ENCODE peak calls at places on chromosome 9, in six cellular contexts. One of them, this sample, is unnamed.

GRCh38 chr9:84736076-84736475 is 66.5 kb downstream of the NTRK2 start:
- DNase-seq in activated CD8-positive, alpha-beta memory T cell treated with anti-CD3 and anti-CD28 coated beads for 1 hour: no peak
- DNase-seq in stimulated activated CD8-positive, alpha-beta memory T cell treated with anti-CD3 and anti-CD28 coated beads, Interleukin-2, amount 100 ng/mL, for 48 hours: no peak
- DNase-seq in naive thymus-derived CD4-positive, alpha-beta T cell: no peak
- DNase-seq in lung microvascular endothelial cell: no peak
- DNase-seq in left cardiac atrium: no peak
- DNase-seq in this sample: no peak

GRCh38 chr9:19976226-19976625 is 187.4 kb upstream of the SLC24A2 start:
- DNase-seq in activated CD8-positive, alpha-beta memory T cell treated with anti-CD3 and anti-CD28 coated beads for 1 hour: no peak
- DNase-seq in stimulated activated CD8-positive, alpha-beta memory T cell treated with anti-CD3 and anti-CD28 coated beads, Interleukin-2, amount 100 ng/mL, for 48 hours: no peak
- DNase-seq in naive thymus-derived CD4-positive, alpha-beta T cell: peak; percentile 30
- DNase-seq in lung microvascular endothelial cell: no peak
- DNase-seq in left cardiac atrium: no peak
- DNase-seq in this sample: no peak

GRCh38 chr9:385818-386398 is 171.2 kb downstream of the DOCK8 start:
- DNase-seq in activated CD8-positive, alpha-beta memory T cell treated with anti-CD3 and anti-CD28 coated beads for 1 hour: no peak
- DNase-seq in stimulated activated CD8-positive, alpha-beta memory T cell treated with anti-CD3 and anti-CD28 coated beads, Interleukin-2, amount 100 ng/mL, for 48 hours: no peak
- DNase-seq in naive thymus-derived CD4-positive, alpha-beta T cell: no peak
- DNase-seq in lung microvascular endothelial cell: peak; percentile 73
- DNase-seq in left cardiac atrium: no peak
- DNase-seq in this sample: peak; percentile 25

GRCh38 chr9:15606667-15607472 is 54.0 kb downstream of the CCDC171 start:
- DNase-seq in activated CD8-positive, alpha-beta memory T cell treated with anti-CD3 and anti-CD28 coated beads for 1 hour: no peak
- DNase-seq in stimulated activated CD8-positive, alpha-beta memory T cell treated with anti-CD3 and anti-CD28 coated beads, Interleukin-2, amount 100 ng/mL, for 48 hours: no peak
- DNase-seq in naive thymus-derived CD4-positive, alpha-beta T cell: peak; percentile 44
- DNase-seq in lung microvascular endothelial cell: peak; percentile 52
- DNase-seq in left cardiac atrium: no peak
- DNase-seq in this sample: peak; percentile 40

GRCh38 chr9:73089304-73089985 is 62.2 kb upstream of the ANXA1 start:
- DNase-seq in activated CD8-positive, alpha-beta memory T cell treated with anti-CD3 and anti-CD28 coated beads for 1 hour: no peak
- DNase-seq in stimulated activated CD8-positive, alpha-beta memory T cell treated with anti-CD3 and anti-CD28 coated beads, Interleukin-2, amount 100 ng/mL, for 48 hours: no peak
- DNase-seq in naive thymus-derived CD4-positive, alpha-beta T cell: no peak
- DNase-seq in lung microvascular endothelial cell: no peak
- DNase-seq in left cardiac atrium: no peak
- DNase-seq in this sample: no peak

GRCh38 chr9:112011051-112011620 is 114.5 kb downstream of the UGCG start:
- DNase-seq in activated CD8-positive, alpha-beta memory T cell treated with anti-CD3 and anti-CD28 coated beads for 1 hour: no peak
- DNase-seq in stimulated activated CD8-positive, alpha-beta memory T cell treated with anti-CD3 and anti-CD28 coated beads, Interleukin-2, amount 100 ng/mL, for 48 hours: no peak
- DNase-seq in naive thymus-derived CD4-positive, alpha-beta T cell: no peak
- DNase-seq in lung microvascular endothelial cell: no peak
- DNase-seq in left cardiac atrium: no peak
- DNase-seq in this sample: no peak

GRCh38 chr9:85740821-85741111 is 988 bp downstream of the AGTPBP1 start:
- DNase-seq in activated CD8-positive, alpha-beta memory T cell treated with anti-CD3 and anti-CD28 coated beads for 1 hour: no peak
- DNase-seq in stimulated activated CD8-positive, alpha-beta memory T cell treated with anti-CD3 and anti-CD28 coated beads, Interleukin-2, amount 100 ng/mL, for 48 hours: no peak
- DNase-seq in naive thymus-derived CD4-positive, alpha-beta T cell: no peak
- DNase-seq in lung microvascular endothelial cell: peak; percentile 30
- DNase-seq in left cardiac atrium: no peak
- DNase-seq in this sample: peak; percentile 14

GRCh38 chr9:79362100-79363081 is 209.4 kb upstream of the TLE4 start:
- DNase-seq in activated CD8-positive, alpha-beta memory T cell treated with anti-CD3 and anti-CD28 coated beads for 1 hour: no peak
- DNase-seq in stimulated activated CD8-positive, alpha-beta memory T cell treated with anti-CD3 and anti-CD28 coated beads, Interleukin-2, amount 100 ng/mL, for 48 hours: no peak
- DNase-seq in naive thymus-derived CD4-positive, alpha-beta T cell: no peak
- DNase-seq in lung microvascular endothelial cell: no peak
- DNase-seq in left cardiac atrium: no peak
- DNase-seq in this sample: no peak